ENCODE peak calls at places on chromosomes 11 and 22, in four cellular contexts. X, Y, W and D are unnamed samples.

GRCh38 chr11:130051077-130051476 is 18.6 kb upstream of the APLP2 start:
- DNase-seq in W (no peak), X (no peak), Y (no peak), D (no peak)

GRCh38 chr11:33016654-33017053 is 976 bp downstream of the DEPDC7 start:
- DNase-seq in X (no peak), Y (no peak), W (no peak), D (no peak)

GRCh38 chr22:28268845-28269244 is 349.8 kb upstream of the PITPNB start:
- DNase-seq in W (peak), Y (no peak), X (no peak), D (no peak)

GRCh38 chr11:118415739-118416068 is 14.3 kb downstream of the ATP5MG start:
- DNase-seq in W (no peak), Y (no peak), X (peak), D (no peak)

GRCh38 chr22:45009881-45010531 is at the start of gene PHF21B:
- DNase-seq in Y (no peak), W (peak), X (no peak), D (no peak)

GRCh38 chr11:8318536-8318935 is 54.9 kb upstream of the LMO1 start:
- DNase-seq in W (no peak), Y (peak), X (no peak), D (no peak)

GRCh38 chr11:115324569-115325432 is 179.4 kb downstream of the CADM1 start:
- DNase-seq in Y (no peak), X (no peak), W (no peak), D (no peak)

GRCh38 chr11:69947059-69947771 is 128.0 kb upstream of the FGF3 start:
- DNase-seq in W (no peak), X (no peak), Y (peak), D (no peak)

GRCh38 chr11:94801866-94802460 is 33.8 kb downstream of the AMOTL1 start:
- DNase-seq in Y (no peak), W (no peak), X (no peak), D (no peak)

GRCh38 chr11:75561426-75562047 is 516 bp upstream of the SERPINH1 start:
- DNase-seq in W (no peak), Y (no peak), X (no peak), D (no peak)

GRCh38 chr11:121634889-121635288 is 182.1 kb upstream of the SORL1-AS1 start:
- DNase-seq in W (no peak), Y (no peak), X (no peak), D (no peak)

GRCh38 chr11:112564228-112564955 is 303.7 kb upstream of the PLET1 start:
- DNase-seq in W (peak), Y (no peak), X (no peak), D (no peak)

GRCh38 chr22:17120281-17120680 is 879 bp downstream of the TMEM121B start:
- DNase-seq in Y (no peak), X (no peak), W (peak), D (peak)

GRCh38 chr11:45021001-45021400 is 70.3 kb upstream of the TP53I11 start:
- DNase-seq in Y (no peak), W (no peak), X (no peak), D (no peak)

GRCh38 chr11:2819316-2819715 is 66.3 kb downstream of the CDKN1C start:
- DNase-seq in W (no peak), Y (no peak), X (no peak), D (no peak)
- H3K4me3 ChIP-seq in W (no peak), Y (no peak), X (no peak), D (no peak)

DNA sequence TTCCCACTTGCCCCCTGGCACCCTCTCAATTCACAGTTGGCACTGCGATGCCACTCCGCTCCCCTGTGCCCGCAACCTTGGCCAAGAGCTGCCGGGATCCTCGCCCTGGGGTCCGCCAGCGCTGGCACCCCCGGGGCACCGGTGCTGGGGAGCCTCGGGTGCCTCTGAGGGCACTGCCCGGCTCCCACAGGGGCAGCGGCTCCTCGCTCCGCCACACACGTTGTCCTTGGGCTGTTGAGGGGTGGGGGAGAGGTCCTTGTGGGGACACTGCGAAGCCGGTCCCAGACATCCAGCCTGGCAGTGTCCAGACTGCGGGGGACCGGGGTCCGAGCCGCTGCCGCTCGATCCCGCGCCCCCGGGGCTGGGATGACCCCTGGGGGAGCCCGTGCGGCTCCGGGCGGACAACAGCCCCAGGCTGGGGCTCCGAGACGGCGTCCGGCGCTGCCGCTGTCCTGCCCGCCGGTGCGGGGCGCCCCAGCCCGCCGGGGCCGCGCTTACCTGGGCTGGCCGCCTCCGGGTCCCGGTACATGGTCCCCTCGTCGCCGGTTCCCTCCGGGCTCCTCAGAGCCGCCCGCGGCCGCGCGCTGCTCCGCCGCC is 486 bp downstream of the SYT7 start:
- DNase-seq in X (no peak), W (no peak), Y (no peak), D (no peak)
- H3K4me3 ChIP-seq in X (peak), W (peak), Y (peak), D (peak)

GRCh38 chr11:86193297-86194095 is 51.1 kb upstream of the EED start:
- DNase-seq in W (peak), Y (peak), X (peak), D (peak)
- H3K4me3 ChIP-seq in W (peak), Y (peak), X (peak), D (peak)

GRCh38 chr22:26485013-26485412 is 1.3 kb downstream of the SRRD start:
- DNase-seq in Y (no peak), W (no peak), X (no peak), D (no peak)
- H3K4me3 ChIP-seq in Y (no peak), W (peak), X (no peak), D (no peak)

GRCh38 chr11:562046-562645 is 1.4 kb downstream of the RASSF7 start:
- DNase-seq in W (no peak), X (peak), Y (no peak), D (no peak)
- H3K4me3 ChIP-seq in W (peak), X (peak), Y (peak), D (peak)

DNA sequence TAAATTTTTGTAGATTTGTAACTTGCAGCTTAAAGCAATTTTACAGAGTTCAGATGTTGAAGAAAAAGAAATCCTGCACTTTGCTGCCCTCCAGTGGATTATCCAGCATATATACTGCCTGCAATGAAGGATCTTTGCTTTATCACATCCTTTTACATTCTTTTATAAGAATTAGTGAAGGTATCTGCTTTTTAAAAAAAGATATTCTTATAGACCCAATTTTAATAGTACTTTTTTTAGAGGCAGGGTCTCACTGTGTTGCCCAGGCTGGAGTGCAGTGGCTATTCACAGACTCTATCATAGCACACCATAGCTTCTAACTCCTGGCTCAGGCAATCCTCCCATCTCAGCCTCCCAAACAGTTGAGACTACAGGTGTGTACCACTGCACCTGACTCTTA is 60.7 kb downstream of the TTC17 start:
- DNase-seq in W (no peak), Y (no peak), X (no peak), D (no peak)
- H3K4me3 ChIP-seq in W (no peak), Y (no peak), X (no peak), D (no peak)

GRCh38 chr11:1872267-1872985 is 19.3 kb downstream of the PRR33 start:
- DNase-seq in W (peak), Y (peak), X (peak), D (no peak)

GRCh38 chr11:1870326-1870696 is 17.4 kb downstream of the LSP1 start:
- DNase-seq in W (peak), X (no peak), Y (no peak), D (no peak)

GRCh38 chr11:1873048-1873812 is 18.5 kb downstream of the PRR33 start:
- DNase-seq in X (peak), W (peak), Y (peak), D (no peak)

GRCh38 chr11:1870721-1871466 is 18.0 kb downstream of the LSP1 start:
- DNase-seq in W (peak), X (peak), Y (peak), D (peak)

DNA sequence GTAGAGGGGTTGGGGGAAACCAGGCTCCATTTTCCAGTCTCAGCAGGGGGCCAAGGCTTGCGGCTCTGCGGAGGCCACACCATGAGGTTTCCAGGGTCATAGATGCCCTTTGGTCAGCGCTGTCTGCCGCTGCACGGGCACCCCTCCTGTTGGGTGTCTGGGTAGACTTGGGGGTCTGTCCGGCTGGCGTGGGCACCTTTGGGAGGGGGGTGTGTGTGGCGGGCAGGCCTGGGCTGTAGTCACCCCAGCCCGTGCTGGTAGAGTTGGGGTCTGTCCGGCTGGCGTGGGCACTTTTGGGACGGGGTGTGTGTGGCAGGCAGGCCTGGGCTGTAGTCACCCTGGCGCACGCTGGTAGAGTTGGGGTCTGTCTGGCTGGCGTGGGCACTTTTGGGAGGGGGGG is 18.6 kb downstream of the LSP1 start:
- DNase-seq in W (peak), Y (peak), X (peak), D (no peak)
- H3K4me3 ChIP-seq in W (peak), Y (no peak), X (no peak), D (no peak)

GRCh38 chr11:66643745-66644437 is 5.4 kb downstream of the RBM4 start:
- DNase-seq in Y (no peak), W (no peak), X (no peak), D (no peak)
- H3K4me3 ChIP-seq in Y (no peak), W (peak), X (no peak), D (no peak)

DNA sequence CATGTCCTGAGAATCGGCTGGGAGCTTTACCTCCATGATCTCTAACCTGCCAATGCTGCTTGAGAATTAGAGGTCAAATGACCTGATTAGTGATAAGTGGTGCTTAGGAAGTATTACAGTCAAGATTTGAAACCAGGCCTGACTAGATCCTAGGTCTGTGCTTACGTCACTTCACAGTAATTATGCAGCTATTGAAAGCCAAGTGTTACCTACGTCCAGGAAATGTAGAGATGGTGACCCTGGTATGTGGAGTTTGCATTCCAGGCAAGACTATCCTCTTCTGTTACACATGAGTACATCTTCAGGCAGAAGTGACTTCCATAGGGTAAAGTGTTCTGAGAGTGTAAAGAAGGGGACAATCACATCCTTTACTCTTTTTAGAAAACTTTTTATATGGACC is 530.4 kb upstream of the TENM4 start:
- DNase-seq in X (no peak), Y (no peak), W (no peak), D (no peak)
- H3K4me3 ChIP-seq in X (no peak), Y (no peak), W (no peak), D (no peak)